ENCODE peak calls at places on chromosomes 5 and 9, in five cellular contexts. P is HepG2, B is K562, W is ovary, Y is stomach. Z is an unnamed sample.

GRCh38 chr5:114360816-114361723 is 800 bp upstream of the KCNN2 start:
- DNase-seq in P (no peak), B (no peak), W (peak; percentile 24), Y (no peak), Z (no peak)

GRCh38 chr9:2087500-2088313 is 72.6 kb downstream of the SMARCA2 start:
- DNase-seq in P (peak; percentile 25), B (peak; percentile 37), W (no peak), Y (no peak), Z (no peak)

GRCh38 chr5:55914141-55914413 is 62.9 kb downstream of the IL31RA start:
- DNase-seq in P (no peak), B (no peak), W (no peak), Y (no peak), Z (no peak)

GRCh38 chr5:163913548-163913947 is 408.1 kb downstream of the MAT2B start:
- DNase-seq in P (no peak), B (no peak), W (no peak), Y (no peak), Z (no peak)

GRCh38 chr5:168433982-168434381 is 52.3 kb upstream of the RARS1 start:
- DNase-seq in P (no peak), B (no peak), W (no peak), Y (no peak), Z (no peak)

GRCh38 chr5:132907161-132907560 is 33.7 kb downstream of the LEAP2 start:
- DNase-seq in P (no peak), B (peak; percentile 14), W (no peak), Y (no peak), Z (no peak)

GRCh38 chr5:167442922-167443321 is 848.5 kb upstream of the WWC1 start:
- DNase-seq in P (no peak), B (no peak), W (no peak), Y (no peak), Z (no peak)

GRCh38 chr9:122113574-122113973 is 20.5 kb upstream of the TTLL11 start:
- DNase-seq in P (no peak), B (no peak), W (no peak), Y (no peak), Z (no peak)

GRCh38 chr5:137072376-137073174 is 426.6 kb downstream of the SPOCK1 start:
- DNase-seq in P (no peak), B (no peak), W (no peak), Y (no peak), Z (no peak)

GRCh38 chr9:34206561-34206960 is 27.7 kb downstream of the UBAP1 start:
- DNase-seq in P (peak; percentile 22), B (no peak), W (no peak), Y (no peak), Z (no peak)

GRCh38 chr5:3029396-3029795 is 277.9 kb upstream of the IRX2 start:
- DNase-seq in P (no peak), B (no peak), W (no peak), Y (no peak), Z (no peak)
- H3K9me3 ChIP-seq in P (no peaks in the 10 kb centered on the region), B (no peaks in the 10 kb centered on the region), W (no peaks in the 10 kb centered on the region), Y (no peaks in the 10 kb centered on the region), Z (no peaks in the 10 kb centered on the region)

GRCh38 chr5:75717082-75717922 is at the start of gene POC5:
- DNase-seq in P (peak; percentile 96), B (peak; percentile 99), W (peak; percentile 100), Y (peak; percentile 98), Z (peak; percentile 99)
- TF ChIP-seq POLR2A in P (peak; percentile 88), B (peak; percentile 99), W (peak; percentile 33), Y (no peak), Z (peak; percentile 59)

DNA sequence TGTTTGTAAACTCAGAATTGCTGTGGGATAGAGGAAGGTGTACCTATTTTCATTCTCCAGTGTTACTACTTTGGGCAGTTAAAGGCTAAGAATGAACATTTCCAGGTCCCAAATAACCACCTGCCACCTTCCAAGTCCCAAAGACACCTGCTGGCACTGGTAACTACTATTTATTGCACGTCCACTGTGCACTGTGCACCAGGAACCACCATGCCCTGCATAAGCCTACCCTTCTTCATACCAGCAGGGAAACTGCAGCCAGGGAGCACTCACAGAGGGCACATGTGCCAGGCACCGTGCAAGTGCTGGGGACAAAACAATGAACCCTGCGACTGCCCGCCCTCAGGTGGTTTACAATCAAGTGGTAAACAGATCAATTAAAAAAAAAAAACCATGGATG is 34.9 kb downstream of the RAPGEF1 start:
- DNase-seq in P (no peak), B (no peak), W (no peak), Y (no peak), Z (no peak)
- TF ChIP-seq EP300 in P (no peak), B (no peak), W (no peak), Y (no peak), Z (no peak)

GRCh38 chr5:3931976-3932375 is 336.3 kb downstream of the IRX1 start:
- DNase-seq in P (no peak), B (no peak), W (no peak), Y (no peak), Z (no peak)
- H3K9me3 ChIP-seq in P (peaks cover 81% of the 10 kb centered on the region), B (no peaks in the 10 kb centered on the region), W (no peaks in the 10 kb centered on the region), Y (no peaks in the 10 kb centered on the region), Z (peaks cover 4% of the 10 kb centered on the region)

GRCh38 chr9:91422832-91423711 is 560 bp downstream of the NFIL3 start:
- DNase-seq in P (peak; percentile 44), B (peak; percentile 54), W (peak; percentile 77), Y (peak; percentile 63), Z (peak; percentile 68)

GRCh38 chr9:91425270-91425669 is 1.6 kb upstream of the NFIL3 start:
- DNase-seq in P (no peak), B (no peak), W (no peak), Y (no peak), Z (no peak)

GRCh38 chr9:91424403-91425176 is 958 bp upstream of the NFIL3 start:
- DNase-seq in P (peak; percentile 48), B (peak; percentile 64), W (peak; percentile 92), Y (peak; percentile 80), Z (peak; percentile 90)

GRCh38 chr9:91421987-91422765 is 1.5 kb downstream of the NFIL3 start:
- DNase-seq in P (peak; percentile 40), B (no peak), W (no peak), Y (no peak), Z (peak; percentile 37)

DNA sequence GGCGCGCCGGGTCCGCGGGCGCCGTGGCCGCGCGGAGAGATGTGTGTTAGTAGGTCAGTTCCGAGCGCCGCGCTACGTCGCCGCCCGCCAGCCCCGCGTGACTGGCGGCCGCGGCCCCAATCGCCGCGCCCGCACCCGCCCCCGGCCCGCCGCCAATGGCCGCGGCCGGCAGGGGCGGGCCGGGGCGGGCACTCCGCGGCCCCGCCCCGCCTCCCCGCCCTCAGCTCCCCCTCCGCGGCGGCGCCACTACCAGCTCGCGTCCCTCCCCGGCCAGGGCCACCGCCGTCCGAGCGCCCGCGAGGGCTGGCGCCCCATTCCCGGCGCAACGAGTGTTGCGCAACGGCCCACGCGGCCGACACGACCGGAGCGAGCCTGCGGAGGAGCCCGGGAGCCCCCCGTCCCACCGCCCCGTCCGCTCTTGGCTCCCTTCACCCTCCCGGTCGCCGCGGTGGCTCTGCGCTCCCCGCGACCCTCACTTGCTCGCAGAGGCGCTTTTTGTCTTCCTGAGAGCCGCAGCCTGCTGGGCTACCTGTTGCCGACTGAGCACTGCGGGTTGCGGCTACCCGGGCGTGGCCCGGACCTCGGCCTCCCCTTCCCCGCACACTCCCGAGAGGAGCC is at the start of gene NFIL3:
- DNase-seq in P (peak; percentile 58), B (peak; percentile 94), W (peak; percentile 88), Y (peak; percentile 87), Z (peak; percentile 74)
- TF ChIP-seq POLR2A in P (peak; percentile 85), B (peak; percentile 67), W (peak; percentile 95), Y (no peak), Z (peak; percentile 86)